ENCODE peak calls at places on chromosomes 11 and 22, in four cellular contexts. K is adrenal gland; M is CD4-positive, alpha-beta memory T cell; I is gastrocnemius medialis. L is an unnamed sample.

GRCh38 chr11:68828155-68828931 is 13.4 kb downstream of the CPT1A start:
- DNase-seq in K (no peak), M (no peak), I (no peak), L (no peak)

GRCh38 chr11:44839458-44840084 is 111.1 kb downstream of the TP53I11 start:
- DNase-seq in K (no peak), M (no peak), I (no peak), L (no peak)

GRCh38 chr11:69298778-69299461 is 5.0 kb downstream of the MYEOV start:
- DNase-seq in K (no peak), M (no peak), I (no peak), L (no peak)

GRCh38 chr11:2211113-2211971 is 39.7 kb upstream of the TH start:
- DNase-seq in K (no peak), M (no peak), I (no peak), L (peak; percentile 9)

GRCh38 chr22:24090581-24090980 is 79.5 kb downstream of the CABIN1 start:
- DNase-seq in K (no peak), M (no peak), I (no peak), L (no peak)

GRCh38 chr22:17910561-17911311 is 113.6 kb downstream of the MICAL3 start:
- DNase-seq in K (peak; percentile 98), M (no peak), I (peak; percentile 94), L (no peak)

GRCh38 chr11:61728940-61729219 is 23.6 kb upstream of the MYRF start:
- DNase-seq in K (no peak), M (no peak), I (no peak), L (no peak)

GRCh38 chr11:24793479-24793878 is 296.6 kb downstream of the LUZP2 start:
- DNase-seq in K (no peak), M (no peak), I (no peak), L (no peak)

GRCh38 chr22:24466831-24467249 is 28.3 kb upstream of the UPB1 start:
- DNase-seq in K (peak; percentile 46), M (no peak), I (no peak), L (no peak)

GRCh38 chr22:25091449-25091848 is 108.2 kb upstream of the CRYBB3 start:
- DNase-seq in K (no peak), M (no peak), I (no peak), L (no peak)

GRCh38 chr11:129620705-129621104 is 194.9 kb upstream of the TMEM45B start:
- DNase-seq in K (no peak), M (no peak), I (no peak), L (no peak)

GRCh38 chr22:20948989-20949388 is 18.1 kb upstream of the AIFM3 start:
- DNase-seq in K (no peak), M (no peak), I (no peak), L (no peak)

GRCh38 chr11:56700919-56701485 is 2.1 kb downstream of the OR9G1 start:
- DNase-seq in K (no peak), M (no peak), I (no peak), L (no peak)

GRCh38 chr11:37199082-37199481 is 601.0 kb upstream of the RAG2 start:
- DNase-seq in K (no peak), M (no peak), I (no peak), L (no peak)

GRCh38 chr11:120634706-120635105 is 123.2 kb downstream of the GRIK4 start:
- DNase-seq in K (no peak), M (no peak), I (no peak), L (no peak)

GRCh38 chr11:73311394-73311869 is 3.4 kb downstream of the ARHGEF17 start:
- DNase-seq in K (no peak), M (no peak), I (no peak), L (no peak)

GRCh38 chr11:83119216-83119615 is 37.7 kb upstream of the PCF11 start:
- DNase-seq in K (no peak), M (no peak), I (no peak), L (no peak)

GRCh38 chr11:83112886-83113285 is 41.2 kb upstream of the RAB30 start:
- DNase-seq in K (no peak), M (no peak), I (no peak), L (no peak)

GRCh38 chr11:83118814-83119213 is 38.1 kb upstream of the PCF11 start:
- DNase-seq in K (no peak), M (no peak), I (no peak), L (no peak)

GRCh38 chr11:83115992-83116641 is 40.8 kb upstream of the PCF11 start:
- DNase-seq in K (no peak), M (no peak), I (no peak), L (no peak)

DNA sequence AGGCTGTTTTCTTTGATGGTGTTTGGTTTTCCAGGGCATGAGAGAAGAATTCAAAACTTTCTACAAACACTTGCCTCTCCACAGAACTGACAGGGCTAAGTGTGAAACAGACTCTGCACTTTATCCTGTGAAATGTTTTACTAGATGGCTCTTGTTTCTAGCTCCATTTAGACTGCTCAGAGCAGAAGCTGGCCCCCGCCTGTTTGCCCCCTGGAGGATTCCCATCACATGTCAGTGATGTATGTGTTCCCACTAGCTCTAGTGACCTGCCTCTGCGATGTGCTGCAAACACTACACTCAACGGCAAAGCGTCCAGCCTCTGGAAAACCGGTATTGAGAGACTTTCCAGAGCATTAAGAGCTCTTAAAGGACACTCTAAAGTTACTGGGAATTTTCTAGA is 41.4 kb upstream of the PCF11 start:
- DNase-seq in K (no peak), M (no peak), I (no peak), L (no peak)
- H3K27ac ChIP-seq in K (peak overlapping the region; percentile 6), M (no peak overlapping the region), I (no peak overlapping the region), L (no peak overlapping the region)

DNA sequence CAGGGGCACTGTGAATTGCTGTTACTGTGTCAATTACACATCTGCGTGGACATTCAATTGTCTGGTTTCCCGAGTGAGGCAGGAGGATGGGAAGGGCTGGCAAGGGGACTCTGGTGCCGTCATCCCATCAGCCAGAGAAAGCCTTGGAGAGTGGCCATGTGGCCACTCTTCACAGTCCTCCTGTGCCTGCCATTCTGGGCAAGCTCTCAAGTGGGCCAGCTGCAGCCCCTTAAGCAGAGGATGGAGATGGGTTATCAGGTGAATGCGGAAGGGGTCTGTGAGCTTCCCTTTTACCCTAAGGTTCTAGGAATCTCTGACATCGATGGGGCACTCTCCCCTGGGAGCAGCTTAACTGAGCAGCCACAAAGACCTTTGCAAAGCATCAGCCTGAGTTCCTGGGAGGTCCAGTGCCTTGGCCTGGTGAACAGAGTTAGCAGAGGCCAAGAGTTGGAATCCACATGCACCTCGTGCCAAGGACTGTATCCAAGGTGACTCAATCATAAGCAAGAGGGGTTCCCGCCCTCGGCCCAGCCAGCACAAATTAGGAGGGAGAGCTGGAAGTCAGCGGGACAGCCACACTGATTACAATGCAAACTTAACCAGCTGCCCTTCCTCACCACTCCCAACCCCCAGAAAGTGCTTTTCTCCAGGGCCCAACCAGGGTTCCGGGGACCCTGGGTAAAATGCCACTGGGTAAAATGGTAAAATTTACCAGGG is 193.7 kb downstream of the BUD13 start:
- DNase-seq in K (no peak), M (no peak), I (no peak), L (peak; percentile 22)
- H3K4me3 ChIP-seq in K (no peak overlapping the region), M (no peak overlapping the region), I (no peak overlapping the region), L (no peak overlapping the region)

GRCh38 chr22:36152088-36152487 is 8.5 kb downstream of the APOL3 start:
- DNase-seq in K (no peak), M (no peak), I (no peak), L (no peak)

GRCh38 chr22:36153756-36154155 is 6.8 kb downstream of the APOL3 start:
- DNase-seq in K (no peak), M (no peak), I (no peak), L (no peak)

GRCh38 chr22:36155702-36156101 is 4.9 kb downstream of the APOL3 start:
- DNase-seq in K (peak; percentile 70), M (no peak), I (peak; percentile 68), L (no peak)

GRCh38 chr22:36156515-36157419 is 3.8 kb downstream of the APOL3 start:
- DNase-seq in K (peak; percentile 90), M (peak; percentile 69), I (peak; percentile 79), L (peak; percentile 82)

GRCh38 chr22:36156119-36156514 is 4.4 kb downstream of the APOL3 start:
- DNase-seq in K (no peak), M (no peak), I (no peak), L (no peak)
- H3K27ac ChIP-seq in K (peak overlapping the region; percentile 87), M (peak overlapping the region; percentile 95), I (peak overlapping the region; percentile 74), L (peak overlapping the region; percentile 94)

DNA sequence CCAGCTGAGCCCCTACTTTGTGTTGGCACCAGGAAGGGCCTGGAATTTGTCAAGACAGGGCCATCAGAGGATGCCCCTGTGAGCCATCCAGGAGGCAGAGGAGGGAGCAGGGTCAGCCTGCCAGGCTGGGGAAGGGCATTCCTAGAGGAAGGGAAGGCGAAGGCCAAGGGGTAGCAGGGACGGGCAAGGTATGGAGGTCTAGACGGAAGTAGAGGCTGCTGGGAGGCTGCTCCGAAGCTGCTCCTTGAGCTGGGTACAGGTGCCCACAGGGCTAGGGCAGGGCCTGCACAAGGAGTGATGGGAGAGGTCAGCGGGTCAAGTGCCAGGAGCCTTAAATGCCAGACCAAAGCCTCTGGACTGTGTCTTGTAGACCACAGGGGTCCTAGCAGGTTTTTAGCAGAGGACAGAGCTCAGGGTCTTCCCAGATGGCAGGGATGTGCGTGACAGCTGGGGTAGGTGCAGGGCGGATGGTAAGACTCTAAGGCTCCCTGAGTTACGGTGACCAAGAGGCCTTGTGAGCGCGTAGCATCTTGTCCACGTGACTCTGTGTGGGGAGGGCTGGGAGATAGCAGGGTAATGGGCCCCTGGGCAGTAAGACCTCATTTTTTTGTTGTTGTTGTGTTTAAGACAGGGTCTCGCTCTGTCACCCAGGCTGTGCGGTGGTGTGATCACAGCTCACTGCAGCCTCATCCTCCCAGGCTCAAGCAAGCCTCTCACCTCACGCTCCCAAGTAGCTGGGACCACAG is 31.7 kb upstream of the CSNK1E start:
- DNase-seq in K (peak; percentile 8), M (no peak), I (peak; percentile 11), L (no peak)
- H3K4me3 ChIP-seq in K (no peak overlapping the region), M (no peak overlapping the region), I (no peak overlapping the region), L (no peak overlapping the region)